ENCODE peak calls at places on chromosomes 5 and 9, in seven cellular contexts. One of them, this sample, is unnamed.

GRCh38 chr9:123349033-123349432 is 7.0 kb upstream of the CRB2 start:
- DNase-seq in nephron progenitor cell: no peak
- DNase-seq in spleen: no peak
- DNase-seq in mucosa of descending colon: no peak
- DNase-seq in GM13976: no peak
- DNase-seq in ascending aorta: no peak
- DNase-seq in astrocyte: no peak
- DNase-seq in this sample: no peak

GRCh38 chr5:157271740-157272271 is 5.9 kb downstream of the CYFIP2 start:
- DNase-seq in mucosa of descending colon: peak; percentile 55
- DNase-seq in GM13976: peak; percentile 69
- DNase-seq in nephron progenitor cell: no peak
- DNase-seq in spleen: peak; percentile 96
- DNase-seq in astrocyte: no peak
- DNase-seq in ascending aorta: peak; percentile 66
- DNase-seq in this sample: no peak

GRCh38 chr9:2461886-2462285 is 159.7 kb upstream of the VLDLR start:
- DNase-seq in ascending aorta: no peak
- DNase-seq in astrocyte: peak; percentile 46
- DNase-seq in nephron progenitor cell: no peak
- DNase-seq in GM13976: no peak
- DNase-seq in spleen: no peak
- DNase-seq in mucosa of descending colon: no peak
- DNase-seq in this sample: no peak

GRCh38 chr9:126365780-126366179 is 39.2 kb downstream of the MVB12B start:
- DNase-seq in mucosa of descending colon: no peak
- DNase-seq in spleen: no peak
- DNase-seq in ascending aorta: no peak
- DNase-seq in nephron progenitor cell: no peak
- DNase-seq in GM13976: no peak
- DNase-seq in astrocyte: no peak
- DNase-seq in this sample: no peak

GRCh38 chr9:106025449-106025848 is 331.1 kb downstream of the TMEM38B start:
- DNase-seq in mucosa of descending colon: no peak
- DNase-seq in ascending aorta: no peak
- DNase-seq in nephron progenitor cell: no peak
- DNase-seq in GM13976: no peak
- DNase-seq in astrocyte: no peak
- DNase-seq in spleen: no peak
- DNase-seq in this sample: no peak

GRCh38 chr5:112995764-112996618 is 19.4 kb downstream of the DCP2 start:
- DNase-seq in ascending aorta: peak; percentile 85
- DNase-seq in spleen: peak; percentile 80
- DNase-seq in mucosa of descending colon: peak; percentile 88
- DNase-seq in GM13976: peak; percentile 55
- DNase-seq in nephron progenitor cell: peak; percentile 81
- DNase-seq in astrocyte: no peak
- DNase-seq in this sample: peak; percentile 90

GRCh38 chr5:127210082-127210481 is 80.5 kb upstream of the MEGF10 start:
- DNase-seq in mucosa of descending colon: no peak
- DNase-seq in nephron progenitor cell: no peak
- DNase-seq in astrocyte: no peak
- DNase-seq in spleen: no peak
- DNase-seq in GM13976: no peak
- DNase-seq in ascending aorta: no peak
- DNase-seq in this sample: no peak

GRCh38 chr9:135820661-135821060 is 86.7 kb downstream of the CAMSAP1 start:
- DNase-seq in nephron progenitor cell: no peak
- DNase-seq in mucosa of descending colon: no peak
- DNase-seq in spleen: no peak
- DNase-seq in GM13976: no peak
- DNase-seq in ascending aorta: peak; percentile 57
- DNase-seq in astrocyte: no peak
- DNase-seq in this sample: no peak

GRCh38 chr9:122370869-122371467 is at the start of gene PTGS1:
- DNase-seq in astrocyte: no peak
- DNase-seq in spleen: peak; percentile 90
- DNase-seq in mucosa of descending colon: peak; percentile 67
- DNase-seq in GM13976: peak; percentile 75
- DNase-seq in ascending aorta: no peak
- DNase-seq in nephron progenitor cell: peak; percentile 62
- DNase-seq in this sample: no peak

GRCh38 chr5:158979749-158980521 is 119.8 kb downstream of the EBF1 start:
- DNase-seq in mucosa of descending colon: peak; percentile 31
- DNase-seq in spleen: no peak
- DNase-seq in nephron progenitor cell: no peak
- DNase-seq in astrocyte: peak; percentile 49
- DNase-seq in ascending aorta: peak; percentile 81
- DNase-seq in GM13976: no peak
- DNase-seq in this sample: no peak

GRCh38 chr5:89968870-89969472 is 440.6 kb downstream of the CETN3 start:
- DNase-seq in nephron progenitor cell: peak; percentile 6
- DNase-seq in mucosa of descending colon: no peak
- DNase-seq in spleen: no peak
- DNase-seq in GM13976: no peak
- DNase-seq in ascending aorta: no peak
- DNase-seq in astrocyte: peak; percentile 72
- DNase-seq in this sample: no peak

GRCh38 chr5:4128994-4129393 is 533.4 kb downstream of the IRX1 start:
- DNase-seq in spleen: no peak
- DNase-seq in ascending aorta: no peak
- DNase-seq in nephron progenitor cell: no peak
- DNase-seq in GM13976: no peak
- DNase-seq in mucosa of descending colon: no peak
- DNase-seq in astrocyte: no peak
- DNase-seq in this sample: no peak

GRCh38 chr5:170573660-170574059 is 69.8 kb downstream of the KCNIP1 start:
- DNase-seq in GM13976: no peak
- DNase-seq in nephron progenitor cell: no peak
- DNase-seq in mucosa of descending colon: no peak
- DNase-seq in ascending aorta: no peak
- DNase-seq in spleen: no peak
- DNase-seq in astrocyte: no peak
- DNase-seq in this sample: no peak

GRCh38 chr5:144017631-144018030 is 152.8 kb downstream of the YIPF5 start:
- DNase-seq in ascending aorta: no peak
- DNase-seq in GM13976: no peak
- DNase-seq in mucosa of descending colon: no peak
- DNase-seq in nephron progenitor cell: no peak
- DNase-seq in spleen: no peak
- DNase-seq in astrocyte: peak; percentile 58
- DNase-seq in this sample: no peak

GRCh38 chr9:88776717-88777497 is 214.4 kb upstream of the S1PR3 start:
- DNase-seq in astrocyte: peak; percentile 91
- DNase-seq in GM13976: no peak
- DNase-seq in spleen: no peak
- DNase-seq in ascending aorta: no peak
- DNase-seq in mucosa of descending colon: no peak
- DNase-seq in nephron progenitor cell: no peak
- DNase-seq in this sample: no peak

GRCh38 chr5:114393159-114393558 is 31.3 kb downstream of the KCNN2 start:
- DNase-seq in ascending aorta: no peak
- DNase-seq in astrocyte: no peak
- DNase-seq in mucosa of descending colon: no peak
- DNase-seq in GM13976: no peak
- DNase-seq in nephron progenitor cell: no peak
- DNase-seq in spleen: no peak
- DNase-seq in this sample: no peak

GRCh38 chr9:89606567-89607311 is 1.9 kb downstream of the GADD45G start:
- DNase-seq in astrocyte: peak; percentile 44
- DNase-seq in GM13976: no peak
- DNase-seq in nephron progenitor cell: peak; percentile 36
- DNase-seq in spleen: no peak
- DNase-seq in ascending aorta: peak; percentile 77
- DNase-seq in mucosa of descending colon: peak; percentile 78
- DNase-seq in this sample: no peak

GRCh38 chr9:107243757-107244156 is 39.3 kb upstream of the RAD23B start:
- DNase-seq in mucosa of descending colon: peak; percentile 86
- DNase-seq in GM13976: no peak
- DNase-seq in astrocyte: peak; percentile 94
- DNase-seq in ascending aorta: no peak
- DNase-seq in nephron progenitor cell: no peak
- DNase-seq in spleen: no peak
- DNase-seq in this sample: no peak

GRCh38 chr9:77751341-77752091 is 103.4 kb upstream of the GNA14 start:
- DNase-seq in nephron progenitor cell: peak; percentile 32
- DNase-seq in GM13976: peak; percentile 17
- DNase-seq in spleen: no peak
- DNase-seq in astrocyte: peak; percentile 80
- DNase-seq in ascending aorta: no peak
- DNase-seq in mucosa of descending colon: peak; percentile 70
- DNase-seq in this sample: no peak

GRCh38 chr9:113978954-113979712 is 99.0 kb downstream of the AMBP start:
- DNase-seq in astrocyte: peak; percentile 42
- DNase-seq in GM13976: no peak
- DNase-seq in spleen: no peak
- DNase-seq in mucosa of descending colon: no peak
- DNase-seq in ascending aorta: no peak
- DNase-seq in nephron progenitor cell: no peak
- DNase-seq in this sample: no peak

GRCh38 chr5:139862313-139862712 is 66.7 kb downstream of the PSD2 start:
- DNase-seq in spleen: no peak
- DNase-seq in ascending aorta: peak; percentile 67
- DNase-seq in GM13976: no peak
- DNase-seq in nephron progenitor cell: no peak
- DNase-seq in astrocyte: peak; percentile 57
- DNase-seq in mucosa of descending colon: no peak
- DNase-seq in this sample: no peak

GRCh38 chr9:134536101-134536900 is 105.3 kb upstream of the COL5A1 start:
- DNase-seq in ascending aorta: no peak
- DNase-seq in GM13976: no peak
- DNase-seq in mucosa of descending colon: no peak
- DNase-seq in spleen: peak; percentile 19
- DNase-seq in astrocyte: peak; percentile 93
- DNase-seq in nephron progenitor cell: no peak
- DNase-seq in this sample: no peak

GRCh38 chr5:74432240-74432639 is 208.3 kb downstream of the ENC1 start:
- DNase-seq in spleen: no peak
- DNase-seq in GM13976: no peak
- DNase-seq in ascending aorta: no peak
- DNase-seq in astrocyte: no peak
- DNase-seq in mucosa of descending colon: no peak
- DNase-seq in nephron progenitor cell: no peak
- DNase-seq in this sample: no peak

GRCh38 chr5:83564069-83564749 is 92.7 kb downstream of the VCAN start:
- DNase-seq in astrocyte: no peak
- DNase-seq in mucosa of descending colon: no peak
- DNase-seq in ascending aorta: no peak
- DNase-seq in nephron progenitor cell: no peak
- DNase-seq in spleen: no peak
- DNase-seq in GM13976: peak; percentile 11
- DNase-seq in this sample: no peak

GRCh38 chr9:130523921-130524320 is 55.5 kb upstream of the FUBP3 start:
- DNase-seq in ascending aorta: no peak
- DNase-seq in mucosa of descending colon: no peak
- DNase-seq in astrocyte: no peak
- DNase-seq in GM13976: no peak
- DNase-seq in spleen: no peak
- DNase-seq in nephron progenitor cell: peak; percentile 62
- DNase-seq in this sample: no peak

GRCh38 chr5:68348447-68349222 is 133.1 kb downstream of the PIK3R1 start:
- DNase-seq in nephron progenitor cell: no peak
- DNase-seq in mucosa of descending colon: no peak
- DNase-seq in astrocyte: no peak
- DNase-seq in ascending aorta: no peak
- DNase-seq in GM13976: no peak
- DNase-seq in spleen: no peak
- DNase-seq in this sample: no peak

GRCh38 chr5:115588640-115589039 is 13.6 kb downstream of the TICAM2 start:
- DNase-seq in GM13976: no peak
- DNase-seq in spleen: no peak
- DNase-seq in mucosa of descending colon: no peak
- DNase-seq in astrocyte: no peak
- DNase-seq in ascending aorta: no peak
- DNase-seq in nephron progenitor cell: no peak
- DNase-seq in this sample: no peak

GRCh38 chr5:2759091-2759490 is 7.6 kb upstream of the IRX2 start:
- DNase-seq in nephron progenitor cell: no peak
- DNase-seq in mucosa of descending colon: no peak
- DNase-seq in spleen: no peak
- DNase-seq in astrocyte: no peak
- DNase-seq in ascending aorta: no peak
- DNase-seq in GM13976: no peak
- DNase-seq in this sample: no peak

GRCh38 chr9:124726886-124727285 is 44.2 kb downstream of the NR6A1 start:
- DNase-seq in mucosa of descending colon: no peak
- DNase-seq in GM13976: no peak
- DNase-seq in nephron progenitor cell: no peak
- DNase-seq in spleen: no peak
- DNase-seq in astrocyte: no peak
- DNase-seq in ascending aorta: no peak
- DNase-seq in this sample: no peak

GRCh38 chr5:92267830-92268229 is 884.7 kb upstream of the ARRDC3 start:
- DNase-seq in astrocyte: no peak
- DNase-seq in spleen: no peak
- DNase-seq in nephron progenitor cell: no peak
- DNase-seq in mucosa of descending colon: no peak
- DNase-seq in GM13976: no peak
- DNase-seq in ascending aorta: no peak
- DNase-seq in this sample: no peak
- TF ChIP-seq CTCF in astrocyte: no peak
- TF ChIP-seq CTCF in spleen: no peak
- TF ChIP-seq CTCF in nephron progenitor cell: no peak
- TF ChIP-seq CTCF in mucosa of descending colon: no peak
- TF ChIP-seq CTCF in GM13976: no peak
- TF ChIP-seq CTCF in ascending aorta: no peak
- TF ChIP-seq CTCF in this sample: no peak

GRCh38 chr5:78221964-78222451 is 72.5 kb downstream of the AP3B1 start:
- DNase-seq in nephron progenitor cell: no peak
- DNase-seq in ascending aorta: no peak
- DNase-seq in GM13976: peak; percentile 50
- DNase-seq in astrocyte: no peak
- DNase-seq in spleen: peak; percentile 76
- DNase-seq in mucosa of descending colon: no peak
- DNase-seq in this sample: no peak
- TF ChIP-seq CTCF in nephron progenitor cell: no peak
- TF ChIP-seq CTCF in ascending aorta: no peak
- TF ChIP-seq CTCF in GM13976: peak; percentile 25
- TF ChIP-seq CTCF in astrocyte: no peak
- TF ChIP-seq CTCF in spleen: no peak
- TF ChIP-seq CTCF in mucosa of descending colon: no peak
- TF ChIP-seq CTCF in this sample: no peak

GRCh38 chr9:103789686-103790085 is 304.4 kb upstream of the SMC2 start:
- DNase-seq in mucosa of descending colon: no peak
- DNase-seq in nephron progenitor cell: no peak
- DNase-seq in GM13976: no peak
- DNase-seq in astrocyte: no peak
- DNase-seq in ascending aorta: no peak
- DNase-seq in spleen: no peak
- DNase-seq in this sample: no peak
- TF ChIP-seq CTCF in mucosa of descending colon: no peak
- TF ChIP-seq CTCF in nephron progenitor cell: peak; percentile 27
- TF ChIP-seq CTCF in GM13976: peak; percentile 24
- TF ChIP-seq CTCF in astrocyte: peak; percentile 21
- TF ChIP-seq CTCF in ascending aorta: no peak
- TF ChIP-seq CTCF in spleen: no peak
- TF ChIP-seq CTCF in this sample: no peak

DNA sequence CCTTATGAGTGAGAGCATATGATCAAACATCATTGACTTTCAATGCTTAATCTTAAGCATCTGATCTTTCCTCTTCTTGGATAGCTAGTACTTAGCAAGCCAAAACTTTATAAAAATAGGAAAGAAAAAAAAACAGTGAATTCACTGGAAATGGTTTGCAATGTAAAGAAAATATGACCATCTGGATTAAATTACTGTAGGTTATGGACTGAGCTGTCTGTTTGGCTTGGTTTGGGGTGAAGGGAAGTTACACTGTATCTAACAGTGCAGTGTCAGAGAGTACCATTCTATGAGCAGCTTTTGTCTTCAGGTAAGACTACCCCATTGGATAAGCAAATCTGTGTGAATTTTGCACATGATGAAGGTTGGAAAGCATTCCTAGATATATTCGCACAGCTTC is 151.4 kb downstream of the TLE1 start:
- DNase-seq in spleen: no peak
- DNase-seq in mucosa of descending colon: no peak
- DNase-seq in astrocyte: no peak
- DNase-seq in GM13976: no peak
- DNase-seq in ascending aorta: no peak
- DNase-seq in nephron progenitor cell: no peak
- DNase-seq in this sample: no peak
- TF ChIP-seq CTCF in spleen: no peak
- TF ChIP-seq CTCF in mucosa of descending colon: no peak
- TF ChIP-seq CTCF in astrocyte: no peak
- TF ChIP-seq CTCF in GM13976: no peak
- TF ChIP-seq CTCF in ascending aorta: no peak
- TF ChIP-seq CTCF in nephron progenitor cell: no peak
- TF ChIP-seq CTCF in this sample: no peak